ENCODE peak calls at places on chromosomes 6 and 20, in ten cellular contexts. Z is body of pancreas, I is AG04450, E is neuronal stem cell, R is upper lobe of left lung, B is mammary epithelial cell, O is GM23248, Q is aorta, D is thyroid gland, N is mesendoderm. C is an unnamed sample. For H3K27me3, the result is how much of the 10 kb centered on the place peaks cover.

GRCh38 chr20:57848282-57848681 is 138.5 kb upstream of the PMEPA1 start:
- DNase-seq in Z (no peak), I (no peak), E (no peak), R (no peak), B (no peak), O (no peak), Q (no peak), D (no peak), N (no peak), C (no peak)

GRCh38 chr6:157045831-157046454 is 268.8 kb downstream of the ARID1B start:
- DNase-seq in Z (no peak), I (no peak), E (no peak), R (no peak), B (peak), O (peak), Q (no peak), D (no peak), N (peak), C (no peak)

GRCh38 chr6:166474721-166475565 is 92.2 kb upstream of the MPC1 start:
- DNase-seq in Z (no peak), I (no peak), E (no peak), R (no peak), B (no peak), O (peak), Q (no peak), D (no peak), N (no peak), C (no peak)

GRCh38 chr20:63795178-63795830 is 35.8 kb downstream of the ZBTB46 start:
- DNase-seq in Z (no peak), I (no peak), E (no peak), R (peak), B (no peak), O (no peak), Q (no peak), D (no peak), N (no peak), C (no peak)

GRCh38 chr6:72624557-72625160 is 2.8 kb downstream of the KCNQ5 start:
- DNase-seq in Z (no peak), I (no peak), E (no peak), R (no peak), B (peak), O (peak), Q (no peak), D (no peak), N (peak), C (no peak)

GRCh38 chr20:33311989-33312388 is 29.0 kb downstream of the BPIFB1 start:
- DNase-seq in Z (no peak), I (no peak), E (no peak), R (no peak), B (no peak), O (no peak), Q (no peak), D (no peak), N (no peak), C (no peak)

GRCh38 chr20:63697357-63697867 is 960 bp downstream of the TNFRSF6B start:
- DNase-seq in Z (peak), I (no peak), E (no peak), R (no peak), B (peak), O (no peak), Q (peak), D (no peak), N (no peak), C (no peak)

GRCh38 chr6:7215140-7215539 is 97.9 kb downstream of the SSR1 start:
- DNase-seq in Z (no peak), I (no peak), E (no peak), R (no peak), B (no peak), O (no peak), Q (no peak), D (no peak), N (no peak), C (no peak)

GRCh38 chr6:93792751-93793150 is 373.4 kb upstream of the EPHA7 start:
- DNase-seq in Z (no peak), I (no peak), E (no peak), R (no peak), B (no peak), O (peak), Q (no peak), D (no peak), N (no peak), C (no peak)

GRCh38 chr20:19973920-19974620 is 43.1 kb upstream of the NAA20 start:
- DNase-seq in Z (peak), I (no peak), E (no peak), R (no peak), B (peak), O (peak), Q (peak), D (peak), N (no peak), C (no peak)

GRCh38 chr20:910840-911770 is 5.0 kb downstream of the ANGPT4 start:
- DNase-seq in Z (no peak), I (no peak), E (no peak), R (no peak), B (peak), O (peak), Q (peak), D (peak), N (no peak), C (no peak)

GRCh38 chr6:125781307-125781868 is 9.4 kb upstream of the NCOA7 start:
- DNase-seq in Z (no peak), I (no peak), E (no peak), R (no peak), B (no peak), O (peak), Q (no peak), D (peak), N (no peak), C (peak)

GRCh38 chr20:17896247-17896723 is 72.3 kb downstream of the SNX5 start:
- DNase-seq in Z (no peak), I (no peak), E (no peak), R (no peak), B (no peak), O (peak), Q (no peak), D (no peak), N (no peak), C (no peak)

GRCh38 chr6:37058084-37058586 is 52.7 kb downstream of the FGD2 start:
- DNase-seq in Z (no peak), I (no peak), E (no peak), R (no peak), B (peak), O (peak), Q (no peak), D (no peak), N (no peak), C (no peak)

GRCh38 chr6:96803106-96803481 is 34.2 kb downstream of the GPR63 start:
- DNase-seq in Z (no peak), I (no peak), E (no peak), R (no peak), B (no peak), O (no peak), Q (no peak), D (no peak), N (no peak), C (no peak)

GRCh38 chr6:43247115-43247999 is 4.1 kb downstream of the TTBK1 start:
- DNase-seq in Z (peak), I (no peak), E (peak), R (peak), B (peak), O (peak), Q (peak), D (peak), N (peak), C (peak)
- H3K27me3 ChIP-seq in Z (under half), I (half or more), E (under half), R (under half), B (under half), O (half or more), Q (under half), D (under half), N (under half), C (under half)

DNA sequence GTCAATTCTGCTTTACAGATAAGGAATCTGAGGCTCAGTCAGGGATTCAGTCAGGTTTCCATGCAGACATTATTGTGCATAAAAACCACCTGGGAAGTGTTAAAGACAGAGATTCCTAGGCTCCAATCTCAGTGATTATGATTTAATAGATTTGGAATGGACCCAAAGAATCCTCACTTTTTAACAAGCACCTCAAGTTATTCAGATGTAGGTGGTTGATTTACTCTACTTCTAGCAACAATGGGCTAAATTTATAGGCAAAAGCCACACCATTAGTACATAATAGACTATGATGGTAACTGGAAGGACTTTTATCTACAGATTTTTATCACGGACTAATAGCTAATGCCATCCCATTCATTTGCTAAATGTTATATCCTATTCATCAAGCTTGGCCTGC is 9.0 kb downstream of the ENPP1 start:
- DNase-seq in Z (no peak), I (no peak), E (no peak), R (no peak), B (no peak), O (no peak), Q (no peak), D (no peak), N (no peak), C (no peak)
- H3K27ac ChIP-seq in Z (no peak), I (no peak), E (no peak), R (no peak), B (no peak), O (no peak), Q (no peak), D (no peak), N (no peak), C (no peak)

DNA sequence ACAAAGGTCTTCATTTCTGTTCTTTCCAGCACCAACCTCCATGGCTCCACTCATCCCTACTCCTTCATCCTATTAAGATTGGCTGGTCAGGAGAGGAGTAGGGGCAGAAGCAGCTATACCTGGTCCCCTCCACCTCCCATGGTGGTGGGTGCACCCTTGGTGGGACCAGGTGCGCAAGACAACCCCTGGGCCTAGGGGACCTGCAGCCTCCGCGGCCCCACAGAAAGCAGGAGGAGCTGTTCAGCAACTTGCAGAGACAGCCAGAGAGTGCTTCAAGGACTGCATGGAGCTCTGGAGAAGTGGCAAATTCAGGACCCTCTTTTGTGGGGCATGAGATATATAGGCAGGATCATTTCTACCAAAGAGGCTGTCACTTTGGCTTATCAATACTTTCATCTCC is 9.8 kb downstream of the ULBP2 start:
- DNase-seq in Z (no peak), I (no peak), E (no peak), R (no peak), B (no peak), O (no peak), Q (no peak), D (no peak), N (no peak), C (no peak)
- H3K27me3 ChIP-seq in Z (under half), I (under half), E (half or more), R (under half), B (under half), O (under half), Q (under half), D (under half), N (under half), C (half or more)

DNA sequence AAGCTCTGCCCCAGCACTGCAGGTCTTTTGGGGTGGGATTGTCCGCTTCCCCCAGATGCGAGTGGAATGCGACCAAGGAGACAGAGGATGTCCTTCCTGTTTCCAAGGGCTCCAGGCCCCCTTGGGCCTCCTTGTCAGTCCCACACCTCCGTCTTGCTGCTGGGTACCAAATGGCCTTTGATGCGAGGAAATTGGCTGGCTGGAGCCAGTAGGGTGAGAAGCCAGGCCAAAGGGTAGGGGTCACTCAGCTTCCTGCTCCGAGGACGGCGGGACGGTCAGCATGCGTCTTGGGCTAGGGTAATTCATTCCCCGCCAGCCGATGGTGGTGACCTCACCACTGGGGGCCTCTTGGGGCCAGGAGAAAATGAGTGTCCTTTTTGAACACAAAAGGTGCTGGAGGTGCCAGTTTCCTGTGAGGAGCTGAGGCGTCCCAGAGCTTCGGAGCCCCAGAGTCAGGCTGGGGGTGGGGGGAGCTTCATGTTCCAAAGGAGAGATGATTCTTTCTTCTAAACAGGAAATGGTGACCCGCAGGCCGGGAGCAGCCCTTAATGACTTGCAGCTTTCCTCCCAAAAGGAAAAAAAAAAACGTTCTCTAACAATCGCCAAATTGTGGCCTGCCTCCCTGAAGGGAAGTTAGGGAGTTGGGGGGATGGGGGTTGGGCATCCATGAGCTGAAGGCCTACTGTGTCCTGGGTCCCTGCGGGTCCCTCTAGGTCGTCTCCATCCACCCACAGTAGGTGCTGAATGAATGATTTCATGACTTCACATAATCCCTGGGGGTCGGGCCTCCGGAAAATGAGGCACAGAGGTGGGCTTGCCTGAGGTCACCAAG is 6.7 kb downstream of the SNAI1 start:
- DNase-seq in Z (peak), I (peak), E (no peak), R (no peak), B (no peak), O (peak), Q (peak), D (peak), N (peak), C (no peak)
- H3K27ac ChIP-seq in Z (no peak), I (peak), E (peak), R (peak), B (no peak), O (peak), Q (no peak), D (peak), N (peak), C (no peak)

GRCh38 chr6:170417881-170418280 is 111.3 kb downstream of the FAM120B start:
- DNase-seq in Z (no peak), I (no peak), E (no peak), R (no peak), B (no peak), O (no peak), Q (no peak), D (no peak), N (no peak), C (no peak)
- H3K27me3 ChIP-seq in Z (under half), I (under half), E (under half), R (under half), B (under half), O (under half), Q (under half), D (under half), N (under half), C (under half)

C was measured in CD4-positive, alpha-beta T cell.